ENCODE peak calls at places on chromosome 1, in seven cellular contexts. I, T, Y, A, U, S and R are unnamed samples.

GRCh38 chr1:47931395-47931794 is 65.8 kb downstream of the TRABD2B start:
- DNase-seq in S (no peak), I (no peak), A (no peak), Y (peak), U (peak), T (peak), R (no peak)

GRCh38 chr1:35452086-35452485 is 105.1 kb downstream of the KIAA0319L start:
- DNase-seq in S (peak), T (peak), U (peak), I (no peak), Y (no peak), A (peak), R (peak)

GRCh38 chr1:8908388-8909151 is 30.1 kb upstream of the ENO1 start:
- DNase-seq in Y (no peak), I (no peak), U (no peak), T (no peak), A (no peak), S (no peak), R (no peak)

GRCh38 chr1:5745776-5746610 is 246.2 kb downstream of the NPHP4 start:
- DNase-seq in A (peak), Y (peak), T (peak), I (peak), U (peak), S (peak), R (peak)

GRCh38 chr1:55839221-55839620 is 624.1 kb upstream of the USP24 start:
- DNase-seq in U (no peak), A (no peak), S (no peak), T (no peak), I (no peak), Y (no peak), R (no peak)

GRCh38 chr1:235304549-235305451 is 23.2 kb downstream of the ARID4B start:
- DNase-seq in A (no peak), I (peak), Y (no peak), S (no peak), T (no peak), U (peak), R (no peak)

GRCh38 chr1:162207862-162208261 is 138.4 kb downstream of the NOS1AP start:
- DNase-seq in S (no peak), Y (no peak), T (no peak), U (peak), A (no peak), I (no peak), R (no peak)

GRCh38 chr1:20411196-20411980 is 74.6 kb downstream of the CAMK2N1 start:
- DNase-seq in U (peak), A (peak), Y (no peak), S (peak), I (no peak), T (peak), R (peak)

GRCh38 chr1:83901547-83902155 is 97.3 kb downstream of the TTLL7 start:
- DNase-seq in Y (no peak), A (peak), U (peak), S (no peak), I (no peak), T (peak), R (no peak)